ENCODE peak calls at places on chromosomes 11 and 22, in nine cellular contexts. C, M, Y, D, S, V, U, E and T are unnamed samples.
A peak's percentile ranks its signal among the peaks of the same experiment; 100 is the strongest.

GRCh38 chr11:125114518-125114917 is 3.1 kb upstream of the TMEM218 start:
- DNase-seq in S (no peak), V (no peak), E (peak; percentile 49), D (no peak), C (no peak), Y (no peak), U (no peak), M (no peak), T (no peak)

GRCh38 chr11:79259800-79260199 is 181.0 kb downstream of the TENM4 start:
- DNase-seq in S (no peak), U (no peak), E (no peak), V (no peak), D (no peak), M (no peak), C (peak; percentile 19), Y (no peak), T (no peak)

GRCh38 chr11:123357990-123358827 is 71.9 kb upstream of the GRAMD1B start:
- DNase-seq in S (peak; percentile 14), D (peak; percentile 13), V (peak; percentile 22), M (no peak), Y (no peak), E (no peak), C (no peak), U (no peak), T (no peak)

GRCh38 chr11:119624102-119624615 is 104.8 kb downstream of the NECTIN1 start:
- DNase-seq in S (no peak), D (no peak), M (no peak), U (no peak), V (no peak), E (no peak), Y (no peak), C (no peak), T (no peak)

GRCh38 chr22:50504245-50505211 is 3.0 kb downstream of the LMF2 start:
- DNase-seq in E (no peak), V (no peak), U (no peak), S (peak; percentile 51), D (peak; percentile 76), Y (no peak), M (no peak), C (peak; percentile 90), T (no peak)

GRCh38 chr11:22728600-22729394 is 62.4 kb downstream of the GAS2 start:
- DNase-seq in M (no peak), U (no peak), S (no peak), Y (no peak), V (no peak), E (peak; percentile 14), D (no peak), C (no peak), T (no peak)

GRCh38 chr11:119169272-119169719 is 771 bp downstream of the NLRX1 start:
- DNase-seq in C (peak; percentile 66), V (peak; percentile 19), U (no peak), M (no peak), E (peak; percentile 37), D (peak; percentile 37), S (no peak), Y (no peak), T (peak; percentile 21)

GRCh38 chr11:114821626-114822025 is 143.3 kb downstream of the NXPE2 start:
- DNase-seq in S (no peak), E (no peak), D (peak; percentile 12), Y (no peak), U (no peak), C (no peak), V (no peak), M (no peak), T (no peak)

GRCh38 chr11:46564459-46564858 is 29.4 kb downstream of the AMBRA1 start:
- DNase-seq in V (no peak), D (peak; percentile 65), M (no peak), U (no peak), Y (no peak), C (no peak), S (no peak), E (no peak), T (no peak)

GRCh38 chr11:131025421-131026126 is 109.3 kb upstream of the SNX19 start:
- DNase-seq in E (no peak), U (no peak), V (no peak), Y (no peak), S (no peak), M (no peak), C (no peak), D (no peak), T (no peak)

GRCh38 chr22:30754971-30755759 is 60.5 kb downstream of the OSBP2 start:
- DNase-seq in D (peak; percentile 65), C (peak; percentile 61), E (peak; percentile 54), M (peak; percentile 54), V (peak; percentile 22), U (peak; percentile 64), Y (peak; percentile 6), S (peak; percentile 24), T (peak; percentile 44)

GRCh38 chr11:68012843-68013610 is 2.9 kb downstream of the ALDH3B1 start:
- DNase-seq in E (peak; percentile 96), V (no peak), U (peak; percentile 94), S (no peak), M (no peak), C (peak; percentile 62), Y (no peak), D (peak; percentile 91), T (no peak)

GRCh38 chr22:38353701-38354100 is 36.5 kb upstream of the CSNK1E start:
- DNase-seq in C (no peak), E (no peak), U (no peak), Y (no peak), M (no peak), V (no peak), S (no peak), D (no peak), T (no peak)

GRCh38 chr22:22855617-22856308 is 31.9 kb upstream of the IGLL5 start:
- DNase-seq in D (no peak), E (peak; percentile 12), S (no peak), U (no peak), V (peak; percentile 25), C (no peak), M (no peak), Y (no peak), T (peak; percentile 32)

GRCh38 chr11:72709478-72710238 is 35.4 kb upstream of the PDE2A start:
- DNase-seq in M (no peak), E (no peak), U (no peak), S (no peak), D (no peak), V (no peak), Y (no peak), C (no peak), T (no peak)
- H3K4me3 ChIP-seq in M (no peak overlapping the region), E (no peak overlapping the region), U (no peak overlapping the region), S (no peak overlapping the region), D (no peak overlapping the region), V (no peak overlapping the region), Y (no peak overlapping the region), C (no peak overlapping the region), T (no peak overlapping the region)

DNA sequence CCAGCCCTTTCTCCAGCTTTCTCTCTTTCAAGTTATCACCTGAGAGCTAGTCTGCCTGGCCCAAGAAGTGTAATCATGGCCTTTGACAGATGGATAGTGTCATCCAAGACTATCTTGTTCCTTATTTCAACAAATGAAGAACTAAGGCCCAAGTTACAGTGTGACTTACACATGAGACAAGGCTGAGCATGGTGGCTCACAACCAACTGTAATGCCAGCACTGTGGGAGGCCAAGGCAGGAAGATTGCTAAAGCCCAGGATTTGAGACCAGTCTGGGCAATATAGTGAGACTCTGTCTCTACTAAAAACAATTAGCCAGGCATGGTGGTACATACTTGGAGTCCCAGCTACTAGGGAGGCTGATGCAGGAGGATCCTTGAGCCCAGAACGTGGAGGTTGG is 3.7 kb upstream of the RANGAP1 start:
- DNase-seq in V (no peak), U (no peak), S (no peak), M (no peak), Y (no peak), E (no peak), C (no peak), D (no peak), T (no peak)
- H3K27ac ChIP-seq in V (no peak overlapping the region), U (no peak overlapping the region), S (no peak overlapping the region), M (no peak overlapping the region), Y (no peak overlapping the region), E (no peak overlapping the region), C (no peak overlapping the region), D (peak overlapping the region; percentile 83), T (no peak overlapping the region)

DNA sequence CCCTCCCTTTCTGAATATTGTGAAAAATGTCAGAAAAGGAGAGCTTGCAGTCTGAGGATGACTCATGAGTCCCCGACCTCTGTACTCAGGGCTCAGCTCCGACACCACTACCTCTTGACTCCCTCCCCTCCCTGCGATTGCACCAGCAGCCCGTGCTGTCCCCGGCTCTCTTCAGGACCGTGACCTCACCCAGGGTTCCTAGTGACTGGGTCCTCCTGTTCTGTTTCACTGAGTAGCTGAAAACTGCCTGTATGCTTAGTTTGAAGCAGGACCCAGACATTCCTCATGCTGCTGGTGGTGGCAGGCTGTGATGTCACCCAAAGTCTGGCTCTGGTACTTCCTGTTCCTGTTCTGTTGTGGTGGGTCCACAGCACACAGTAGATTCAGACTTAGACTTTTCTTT is 11.7 kb downstream of the PHRF1 start:
- DNase-seq in Y (peak; percentile 50), V (peak; percentile 71), C (no peak), E (peak; percentile 96), S (no peak), D (no peak), U (peak; percentile 82), M (peak; percentile 94), T (peak; percentile 78)
- H3K36me3 ChIP-seq in Y (peaks cover 65% of the 10 kb centered on the region), V (peaks cover 57% of the 10 kb centered on the region), C (peaks cover 33% of the 10 kb centered on the region), E (peaks cover 26% of the 10 kb centered on the region), S (no peaks in the 10 kb centered on the region), D (peaks cover 18% of the 10 kb centered on the region), U (peaks cover 52% of the 10 kb centered on the region), M (peaks cover 40% of the 10 kb centered on the region), T (peaks cover 20% of the 10 kb centered on the region)

GRCh38 chr11:85809191-85809590 is 1.8 kb downstream of the SYTL2 start:
- DNase-seq in D (no peak), U (no peak), E (no peak), C (no peak), S (no peak), Y (no peak), V (peak; percentile 38), M (no peak), T (no peak)

GRCh38 chr11:85811624-85812023 is 683 bp upstream of the SYTL2 start:
- DNase-seq in Y (no peak), D (no peak), E (no peak), S (no peak), C (no peak), U (no peak), M (no peak), V (no peak), T (no peak)

GRCh38 chr11:85810871-85811611 is at the start of gene SYTL2:
- DNase-seq in U (peak; percentile 18), C (peak; percentile 81), D (peak; percentile 71), Y (peak; percentile 65), V (peak; percentile 81), E (peak; percentile 6), S (peak; percentile 65), M (peak; percentile 79), T (peak; percentile 69)

GRCh38 chr11:85809881-85810280 is 1.1 kb downstream of the SYTL2 start:
- DNase-seq in M (no peak), C (no peak), D (no peak), S (no peak), V (no peak), E (peak; percentile 9), Y (peak; percentile 7), U (peak; percentile 36), T (no peak)

DNA sequence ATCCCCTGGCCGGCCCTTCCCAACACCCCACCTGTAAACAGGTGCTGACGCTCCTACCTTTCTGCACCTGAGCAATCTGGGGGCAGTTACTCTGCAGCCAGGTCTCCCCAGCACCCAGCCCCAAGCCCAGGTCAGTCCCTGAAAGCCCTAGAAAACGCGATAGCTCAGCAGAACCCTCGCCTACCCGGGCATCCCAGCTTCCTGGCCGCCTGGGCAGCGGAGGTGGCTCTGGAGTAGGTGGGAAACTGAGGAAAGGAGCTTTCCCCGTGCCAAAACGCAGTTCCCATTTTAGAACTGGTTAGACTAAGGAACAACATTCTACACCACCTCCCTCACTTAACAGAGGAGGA is 445 bp downstream of the SYTL2 start:
- DNase-seq in S (peak; percentile 23), E (no peak), Y (no peak), V (no peak), U (no peak), D (no peak), M (no peak), C (peak; percentile 10), T (no peak)
- H3K4me3 ChIP-seq in S (peak overlapping the region; percentile 76), E (no peak overlapping the region), Y (peak overlapping the region; percentile 81), V (peak overlapping the region; percentile 58), U (peak overlapping the region; percentile 61), D (peak overlapping the region; percentile 71), M (peak overlapping the region; percentile 54), C (peak overlapping the region; percentile 10), T (peak overlapping the region; percentile 86)